ENCODE peak calls at places on chromosomes 2 and 18, in five cellular contexts. Y is stomach, N is spleen, S is body of pancreas, O is GM12891. B is an unnamed sample.
A peak's percentile ranks its signal among the peaks of the same experiment; 100 is the strongest.

GRCh38 chr18:48179666-48180065 is 229.5 kb downstream of the ZBTB7C start:
- DNase-seq in Y (no peak), O (no peak), N (no peak), S (no peak), B (no peak)

GRCh38 chr18:47881752-47882455 is 48.6 kb downstream of the SMAD2 start:
- DNase-seq in N (no peak), O (no peak), S (no peak), Y (no peak), B (no peak)

GRCh38 chr2:146048141-146048540 is 1528.2 kb upstream of the ZEB2 start:
- DNase-seq in S (no peak), O (no peak), Y (no peak), N (no peak), B (no peak)

GRCh38 chr18:54958711-54959625 is at the start of gene CCDC68:
- DNase-seq in N (peak; percentile 84), S (peak; percentile 80), Y (peak; percentile 78), O (peak; percentile 13), B (peak; percentile 85)

GRCh38 chr2:85744771-85745601 is 8.8 kb upstream of the ATOH8 start:
- DNase-seq in N (no peak), S (no peak), O (no peak), Y (no peak), B (no peak)

GRCh38 chr2:230541934-230542380 is 126.0 kb downstream of the SP100 start:
- DNase-seq in N (no peak), O (no peak), Y (no peak), S (no peak), B (no peak)

GRCh38 chr2:102048465-102048864 is 56.7 kb downstream of the IL1R2 start:
- DNase-seq in Y (peak; percentile 27), O (no peak), N (no peak), S (no peak), B (no peak)

GRCh38 chr2:233213011-233213410 is 38.5 kb upstream of the ATG16L1 start:
- DNase-seq in O (no peak), N (peak; percentile 35), Y (no peak), S (no peak), B (no peak)

GRCh38 chr2:165203689-165204559 is at the start of gene SCN3A:
- DNase-seq in S (peak; percentile 28), O (no peak), Y (peak; percentile 30), N (no peak), B (peak; percentile 29)

GRCh38 chr2:72734432-72734831 is 91.4 kb downstream of the EXOC6B start:
- DNase-seq in Y (no peak), O (no peak), N (no peak), S (no peak), B (no peak)

GRCh38 chr2:42926438-42927333 is 134.3 kb upstream of the HAAO start:
- DNase-seq in O (no peak), Y (peak; percentile 77), N (no peak), S (peak; percentile 82), B (peak; percentile 47)

GRCh38 chr2:155256803-155257202 is 558.3 kb downstream of the KCNJ3 start:
- DNase-seq in Y (no peak), S (no peak), O (no peak), N (no peak), B (no peak)

GRCh38 chr2:26346454-26347053 is at the start of gene ADGRF3:
- DNase-seq in N (peak; percentile 88), S (peak; percentile 68), O (no peak), Y (peak; percentile 65), B (peak; percentile 83)

GRCh38 chr2:230904856-230905447 is 20.1 kb downstream of the GPR55 start:
- DNase-seq in N (peak; percentile 62), S (no peak), O (no peak), Y (peak; percentile 18), B (no peak)

GRCh38 chr2:20674309-20674965 is 7.5 kb downstream of the GDF7 start:
- DNase-seq in N (no peak), Y (no peak), S (no peak), O (no peak), B (no peak)

GRCh38 chr2:237864940-237865622 is 5.7 kb downstream of the RAMP1 start:
- DNase-seq in S (peak; percentile 76), Y (no peak), O (no peak), N (no peak), B (no peak)

GRCh38 chr18:23311346-23312103 is 141.6 kb upstream of the RIOK3 start:
- DNase-seq in S (peak; percentile 26), O (no peak), N (no peak), Y (no peak), B (no peak)

GRCh38 chr2:18849841-18850578 is 260.6 kb upstream of the NT5C1B start:
- DNase-seq in N (no peak), O (no peak), Y (no peak), S (no peak), B (no peak)

GRCh38 chr18:50938912-50939311 is 28.9 kb upstream of the ELAC1 start:
- DNase-seq in O (no peak), S (no peak), Y (no peak), N (no peak), B (no peak)

GRCh38 chr18:13028869-13029268 is 37.7 kb downstream of the CEP192 start:
- DNase-seq in S (no peak), O (no peak), Y (no peak), N (no peak), B (no peak)

GRCh38 chr2:26238301-26238958 is 6.0 kb downstream of the HADHA start:
- DNase-seq in O (no peak), Y (no peak), S (peak; percentile 55), N (no peak), B (peak; percentile 62)

DNA sequence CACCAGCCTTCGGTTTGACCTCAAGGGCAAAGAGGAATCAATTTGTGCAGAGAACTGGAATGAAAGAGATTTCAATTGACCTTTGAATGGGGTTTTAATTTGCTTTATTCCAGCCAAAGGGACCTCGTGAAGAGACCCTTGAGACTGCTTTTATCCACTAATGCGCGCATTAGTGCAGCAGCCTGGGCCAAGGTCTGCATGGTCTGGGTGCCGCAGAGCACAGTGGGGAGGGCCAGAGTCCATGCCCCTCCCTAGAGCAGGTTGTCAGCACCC is 8.9 kb upstream of the POMC start:
- DNase-seq in N (no peak), Y (no peak), S (no peak), O (no peak), B (no peak)
- TF ChIP-seq POLR2A in N (no peak), Y (no peak), S (no peak), O (no peak), B (no peak)

GRCh38 chr2:144449028-144449406 is 70.9 kb downstream of the ZEB2 start:
- DNase-seq in O (no peak), S (no peak), Y (no peak), N (peak; percentile 80), B (no peak)
- TF ChIP-seq POLR2A in O (no peak), S (no peak), Y (no peak), N (no peak), B (no peak)

GRCh38 chr2:74454654-74455511 is at the start of gene INO80B:
- DNase-seq in N (peak; percentile 97), O (no peak), S (peak; percentile 98), Y (peak; percentile 97), B (peak; percentile 99)
- TF ChIP-seq POLR2A in N (no peak), O (peak; percentile 35), S (peak; percentile 55), Y (no peak), B (peak; percentile 70)

DNA sequence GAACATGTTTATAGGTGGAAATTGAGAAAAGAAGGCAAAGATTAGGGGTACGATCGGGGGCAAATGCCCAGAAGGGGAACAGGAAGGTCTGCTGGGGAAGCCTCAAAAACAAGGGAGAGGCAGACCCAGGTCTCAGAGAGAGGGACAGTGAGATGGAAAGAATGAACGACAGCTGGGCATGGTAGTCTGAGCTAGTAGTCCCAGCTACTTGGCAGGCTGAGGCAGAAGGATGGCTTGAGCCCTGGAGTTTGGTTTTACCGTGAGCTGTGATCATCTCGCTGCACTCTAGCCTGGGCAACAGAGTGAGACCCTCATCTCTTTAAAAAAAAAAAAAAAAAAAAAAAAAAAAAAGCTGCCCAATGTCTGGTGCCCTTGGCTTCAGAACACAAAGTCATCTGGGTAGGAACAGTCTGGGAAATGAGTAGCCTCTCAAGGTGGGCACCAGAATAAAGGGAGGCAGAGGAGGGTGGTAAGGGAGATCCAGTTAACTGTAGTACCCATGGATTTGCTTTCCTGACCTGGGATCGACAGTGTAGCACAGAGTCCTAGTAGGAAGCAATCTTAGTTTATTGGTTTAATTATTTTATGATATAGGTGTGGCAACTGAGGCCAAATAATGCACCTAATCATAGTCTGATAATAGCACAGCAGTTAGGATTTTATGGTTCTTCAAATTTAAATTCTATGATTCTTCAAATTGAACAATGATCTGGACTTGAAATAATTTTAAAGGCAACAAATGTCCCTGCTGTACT is 3.5 kb downstream of the RRM2 start:
- DNase-seq in S (no peak), O (no peak), Y (no peak), N (peak; percentile 9), B (peak; percentile 32)
- TF ChIP-seq POLR2A in S (no peak), O (no peak), Y (no peak), N (no peak), B (no peak)

DNA sequence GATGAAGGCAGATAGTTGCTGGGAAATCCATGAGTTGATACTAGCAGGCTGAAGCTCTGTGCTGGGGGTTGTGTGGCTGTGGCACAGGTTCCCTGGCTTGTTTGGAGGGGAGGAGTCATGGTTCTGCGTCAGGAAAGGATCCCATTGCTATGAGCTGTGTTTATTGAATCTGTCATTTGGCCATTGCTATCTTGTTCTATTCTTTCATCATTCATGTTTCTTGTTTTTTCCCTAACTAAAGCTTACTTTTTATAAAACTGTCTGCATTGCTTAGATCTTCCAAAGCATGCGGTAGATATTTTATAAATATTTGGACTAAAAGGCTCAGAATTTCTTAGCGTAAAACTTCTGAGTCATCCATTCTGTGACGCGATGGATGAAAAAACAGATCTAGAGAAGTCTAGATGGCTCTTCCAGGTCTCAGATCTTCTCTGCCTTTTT is 335.3 kb downstream of the PTPRM start:
- DNase-seq in O (no peak), Y (no peak), S (peak; percentile 50), N (no peak), B (no peak)
- TF ChIP-seq POLR2A in O (no peak), Y (no peak), S (no peak), N (no peak), B (no peak)

GRCh38 chr2:46878240-46878877 is 37.2 kb downstream of the MCFD2 start:
- DNase-seq in O (no peak), Y (no peak), S (no peak), N (no peak), B (no peak)

GRCh38 chr2:46879511-46879910 is 36.1 kb downstream of the MCFD2 start:
- DNase-seq in Y (no peak), O (no peak), N (no peak), S (no peak), B (no peak)

GRCh38 chr2:46878886-46879285 is 36.7 kb downstream of the MCFD2 start:
- DNase-seq in S (peak; percentile 32), O (no peak), N (no peak), Y (no peak), B (no peak)

GRCh38 chr2:46876741-46877384 is 38.7 kb downstream of the MCFD2 start:
- DNase-seq in S (peak; percentile 37), N (no peak), Y (peak; percentile 37), O (no peak), B (peak; percentile 34)

DNA sequence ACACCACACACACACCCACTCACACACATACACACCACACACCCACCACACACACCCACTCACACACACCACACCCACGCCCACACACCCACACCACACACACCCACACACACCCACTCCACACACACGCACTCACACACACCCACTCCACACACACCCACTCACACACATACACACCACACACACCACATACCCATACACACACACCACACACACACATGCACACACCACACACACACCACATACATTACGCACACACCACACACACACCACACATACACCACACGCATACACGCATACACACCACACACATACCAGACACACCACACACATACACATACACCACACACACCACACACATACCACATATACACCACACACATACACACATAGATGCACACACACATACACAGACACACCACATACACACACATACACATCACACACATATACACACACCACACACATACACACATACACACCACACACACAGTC is 37.9 kb downstream of the MCFD2 start:
- DNase-seq in N (no peak), S (no peak), Y (no peak), O (no peak), B (no peak)
- TF ChIP-seq POLR2A in N (no peak), S (no peak), Y (no peak), O (no peak), B (no peak)